ENCODE peak calls at places on chromosomes 2 and 18, in eight cellular contexts. J is HFFc6; X is stromal cell of bone marrow; G is stimulated activated CD8-positive, alpha-beta memory T cell treated with anti-CD3 and anti-CD28 coated beads, Interleukin-12 subunit alpha, Interleukin-12 subunit beta, amount 100 ng/mL, for 4 hours; W is HEK293T; H is mucosa of descending colon; T is GM10248; K is lower lobe of right lung. E is an unnamed sample.
A peak's percentile ranks its signal among the peaks of the same experiment; 100 is the strongest.

GRCh38 chr2:169509230-169509917 is at the start of gene KLHL41:
- DNase-seq in J (no peak), X (peak; percentile 40), G (no peak), W (peak; percentile 45), H (no peak), T (no peak), K (no peak), E (no peak)

GRCh38 chr2:119195001-119195400 is 28.6 kb upstream of the STEAP3 start:
- DNase-seq in J (no peak), X (no peak), G (no peak), W (no peak), H (no peak), T (no peak), K (no peak), E (no peak)

GRCh38 chr2:46114981-46115380 is 182.2 kb upstream of the EPAS1 start:
- DNase-seq in J (no peak), X (no peak), G (no peak), W (no peak), H (no peak), T (no peak), K (no peak), E (no peak)

GRCh38 chr2:30717081-30717650 is 90.1 kb downstream of the CAPN13 start:
- DNase-seq in J (no peak), X (no peak), G (no peak), W (no peak), H (no peak), T (no peak), K (no peak), E (no peak)

GRCh38 chr2:109710505-109711229 is 83.4 kb upstream of the RGPD5 start:
- DNase-seq in J (no peak), X (no peak), G (no peak), W (no peak), H (no peak), T (no peak), K (no peak), E (no peak)

GRCh38 chr2:177478029-177478428 is 85.5 kb downstream of the AGPS start:
- DNase-seq in J (no peak), X (no peak), G (no peak), W (no peak), H (no peak), T (no peak), K (no peak), E (no peak)

GRCh38 chr2:174858745-174859144 is 94.5 kb upstream of the CHRNA1 start:
- DNase-seq in J (no peak), X (no peak), G (no peak), W (no peak), H (no peak), T (no peak), K (no peak), E (no peak)

GRCh38 chr18:58579561-58580047 is 49.3 kb downstream of the ALPK2 start:
- DNase-seq in J (peak; percentile 94), X (no peak), G (no peak), W (no peak), H (no peak), T (no peak), K (no peak), E (no peak)

GRCh38 chr2:96356889-96357288 is 21.3 kb downstream of the NCAPH start:
- DNase-seq in J (no peak), X (no peak), G (no peak), W (no peak), H (no peak), T (no peak), K (no peak), E (no peak)

GRCh38 chr18:39188278-39188677 is 1622.7 kb upstream of the CELF4 start:
- DNase-seq in J (no peak), X (no peak), G (no peak), W (no peak), H (no peak), T (no peak), K (no peak), E (no peak)

GRCh38 chr2:225462945-225463344 is 63.4 kb downstream of the NYAP2 start:
- DNase-seq in J (no peak), X (no peak), G (no peak), W (no peak), H (no peak), T (no peak), K (no peak), E (no peak)

E was measured in CD4-positive, alpha-beta T cell.